ENCODE peak calls at places on chromosomes 16 and 17, in six cellular contexts. T is mammary epithelial cell, M is fibroblast of lung, U is neuronal stem cell, D is GM23338, K is A549. Q is an unnamed sample.

GRCh38 chr16:83200005-83200779 is 573.4 kb downstream of the CDH13 start:
- DNase-seq in U (no peak), M (peak; percentile 29), K (no peak), D (peak; percentile 17), T (peak; percentile 90), Q (peak; percentile 20)

GRCh38 chr16:6190756-6191155 is 1093.2 kb upstream of the EEF2KMT start:
- DNase-seq in K (no peak), U (no peak), M (no peak), D (no peak), T (no peak), Q (no peak)

GRCh38 chr16:23324727-23325126 is 22.6 kb downstream of the SCNN1B start:
- DNase-seq in D (no peak), K (no peak), M (no peak), T (no peak), U (no peak), Q (no peak)

GRCh38 chr17:72710185-72710584 is 382.3 kb downstream of the SLC39A11 start:
- DNase-seq in T (peak; percentile 90), U (no peak), D (no peak), M (no peak), K (no peak), Q (no peak)

GRCh38 chr17:57484826-57485565 is 228.7 kb downstream of the MSI2 start:
- DNase-seq in D (no peak), K (no peak), T (no peak), M (no peak), U (no peak), Q (no peak)

GRCh38 chr17:20852541-20853370 is 190.1 kb downstream of the USP22 start:
- DNase-seq in M (peak; percentile 19), T (peak; percentile 38), D (peak; percentile 67), U (peak; percentile 46), K (no peak), Q (peak; percentile 20)

GRCh38 chr17:7045492-7046126 is 1.7 kb upstream of the SLC16A11 start:
- DNase-seq in U (peak; percentile 71), M (peak; percentile 71), T (peak; percentile 64), K (peak; percentile 76), D (peak; percentile 76), Q (peak; percentile 55)

GRCh38 chr16:3825103-3825502 is 55.4 kb downstream of the CREBBP start:
- DNase-seq in U (no peak), T (peak; percentile 35), M (peak; percentile 79), D (no peak), K (no peak), Q (peak; percentile 77)

GRCh38 chr16:88581033-88581432 is 10.8 kb downstream of the ZC3H18 start:
- DNase-seq in T (no peak), M (no peak), K (no peak), U (no peak), D (no peak), Q (no peak)

GRCh38 chr17:60527701-60528100 is 1.7 kb upstream of the APPBP2 start:
- DNase-seq in K (no peak), T (no peak), U (no peak), M (no peak), D (no peak), Q (no peak)

GRCh38 chr16:16158741-16159374 is 64.4 kb downstream of the ABCC6 start:
- DNase-seq in K (no peak), U (no peak), M (peak; percentile 15), D (no peak), T (peak; percentile 20), Q (no peak)

GRCh38 chr17:28763137-28763799 is 19.5 kb downstream of the TRAF4 start:
- DNase-seq in T (no peak), U (no peak), M (no peak), D (no peak), K (no peak), Q (no peak)

GRCh38 chr17:64326420-64327054 is 63.5 kb upstream of the TEX2 start:
- DNase-seq in D (no peak), K (no peak), M (peak; percentile 55), T (peak; percentile 77), U (no peak), Q (peak; percentile 53)

GRCh38 chr16:56332464-56333079 is 92.8 kb downstream of the AMFR start:
- DNase-seq in M (peak; percentile 38), U (no peak), T (peak; percentile 54), K (peak; percentile 79), D (peak; percentile 66), Q (peak; percentile 18)

GRCh38 chr16:84532299-84532724 is 27.9 kb upstream of the MEAK7 start:
- DNase-seq in K (peak; percentile 62), U (peak; percentile 85), D (peak; percentile 90), M (peak; percentile 99), T (peak; percentile 88), Q (peak; percentile 98)

GRCh38 chr16:17194190-17194780 is 276.5 kb downstream of the XYLT1 start:
- DNase-seq in K (no peak), T (no peak), D (peak; percentile 88), M (peak; percentile 38), U (peak; percentile 41), Q (peak; percentile 22)

GRCh38 chr17:2701996-2702741 is 9.4 kb downstream of the CLUH start:
- DNase-seq in U (no peak), D (peak; percentile 50), K (no peak), M (no peak), T (no peak), Q (no peak)

GRCh38 chr17:14301279-14301760 is 439 bp downstream of the HS3ST3B1 start:
- DNase-seq in D (peak; percentile 53), M (peak; percentile 42), T (no peak), U (no peak), K (peak; percentile 25), Q (no peak)

GRCh38 chr17:57578608-57578990 is 166.5 kb downstream of the CCDC182 start:
- DNase-seq in K (no peak), M (peak; percentile 62), D (no peak), T (no peak), U (no peak), Q (peak; percentile 51)

GRCh38 chr16:12546918-12547607 is 256.6 kb downstream of the CPPED1 start:
- DNase-seq in D (no peak), K (no peak), M (no peak), T (no peak), U (no peak), Q (no peak)

GRCh38 chr17:30203471-30203981 is 32.0 kb downstream of the SLC6A4 start:
- DNase-seq in U (no peak), K (no peak), T (no peak), M (no peak), D (peak; percentile 68), Q (no peak)

GRCh38 chr16:73068546-73069401 is 20.8 kb upstream of the ZFHX3 start:
- DNase-seq in M (peak; percentile 98), D (no peak), T (peak; percentile 85), K (no peak), U (no peak), Q (peak; percentile 98)

GRCh38 chr16:31134625-31135534 is 647 bp downstream of the PRSS8 start:
- DNase-seq in T (peak; percentile 63), K (no peak), D (peak; percentile 89), M (no peak), U (no peak), Q (no peak)

GRCh38 chr17:17843096-17843495 is 6.3 kb upstream of the SREBF1 start:
- DNase-seq in U (no peak), M (no peak), D (no peak), K (no peak), T (no peak), Q (no peak)

GRCh38 chr17:8150194-8151119 is 1.7 kb downstream of the PER1 start:
- DNase-seq in T (no peak), U (no peak), K (no peak), D (peak; percentile 26), M (no peak), Q (no peak)

GRCh38 chr17:48996696-48997102 is 486 bp upstream of the IGF2BP1 start:
- DNase-seq in D (no peak), U (no peak), K (no peak), M (no peak), T (no peak), Q (no peak)

GRCh38 chr17:35167666-35168065 is 20.0 kb downstream of the UNC45B start:
- DNase-seq in K (no peak), U (no peak), D (no peak), T (peak; percentile 56), M (no peak), Q (no peak)

GRCh38 chr17:36837616-36838272 is 99.5 kb upstream of the LHX1 start:
- DNase-seq in D (peak; percentile 78), M (no peak), T (no peak), U (no peak), K (no peak), Q (no peak)

GRCh38 chr17:49879505-49879904 is 31.6 kb upstream of the TAC4 start:
- DNase-seq in K (no peak), U (no peak), T (no peak), D (no peak), M (no peak), Q (no peak)

GRCh38 chr17:45306094-45306493 is 10.7 kb downstream of the MAP3K14 start:
- DNase-seq in K (no peak), M (no peak), D (no peak), T (no peak), U (no peak), Q (no peak)
- H3K4me2 ChIP-seq in K (peak overlapping the region; percentile 72), M (no peak overlapping the region), D (no peak overlapping the region), T (no peak overlapping the region), U (no peak overlapping the region), Q (peak overlapping the region; percentile 24)

GRCh38 chr17:41178843-41179616 is 1.0 kb upstream of the KRTAP4-2 start:
- DNase-seq in D (no peak), U (no peak), K (no peak), T (peak; percentile 15), M (peak; percentile 3), Q (no peak)

GRCh38 chr17:41171881-41172280 is 3.9 kb upstream of the KRTAP4-3 start:
- DNase-seq in U (no peak), K (no peak), D (no peak), M (peak; percentile 4), T (peak; percentile 11), Q (peak; percentile 8)

GRCh38 chr17:41176744-41177387 is 1.2 kb downstream of the KRTAP4-2 start:
- DNase-seq in T (no peak), M (no peak), D (no peak), U (no peak), K (no peak), Q (no peak)

GRCh38 chr17:41178341-41178740 is 320 bp upstream of the KRTAP4-2 start:
- DNase-seq in U (no peak), D (no peak), T (peak; percentile 70), K (no peak), M (peak; percentile 44), Q (peak; percentile 27)

GRCh38 chr17:41177727-41178271 is at the start of gene KRTAP4-2:
- DNase-seq in D (no peak), K (no peak), M (no peak), T (no peak), U (no peak), Q (no peak)
- H3K4me2 ChIP-seq in D (no peak within 1 kb of the TSS), K (no peak within 1 kb of the TSS), M (no peak within 1 kb of the TSS), T (no peak within 1 kb of the TSS), U (no peak within 1 kb of the TSS), Q (no peak within 1 kb of the TSS)

GRCh38 chr16:20774703-20775362 is 11.0 kb downstream of the ACSM3 start:
- DNase-seq in M (peak; percentile 42), D (peak; percentile 92), K (peak; percentile 64), T (peak; percentile 68), U (peak; percentile 44), Q (peak; percentile 25)
- H3K4me2 ChIP-seq in M (no peak overlapping the region), D (no peak overlapping the region), K (no peak overlapping the region), T (no peak overlapping the region), U (no peak overlapping the region), Q (no peak overlapping the region)

DNA sequence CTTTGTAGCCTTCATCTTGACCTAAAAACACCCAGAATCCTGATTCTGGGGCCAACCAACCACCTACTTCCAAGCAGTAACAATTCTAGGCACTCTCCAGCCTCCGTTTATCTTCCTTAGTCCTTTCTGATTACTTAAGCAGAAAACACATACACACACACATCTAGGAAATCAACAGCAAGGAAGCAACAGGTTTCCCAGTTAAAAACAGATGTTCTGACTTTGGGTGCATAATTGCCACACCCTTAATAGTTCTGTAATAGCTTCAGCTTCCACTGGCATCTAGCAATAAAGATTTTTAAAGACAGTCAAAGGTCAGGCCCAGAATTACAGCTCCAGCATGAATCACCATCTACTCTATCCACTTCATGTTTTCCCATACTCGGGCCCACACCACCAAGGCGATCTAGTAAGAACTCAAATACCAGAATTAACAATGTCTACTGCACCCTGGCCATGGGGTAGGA is 2.6 kb downstream of the ARHGAP17 start:
- DNase-seq in M (peak; percentile 81), K (no peak), T (peak; percentile 57), U (no peak), D (no peak), Q (peak; percentile 78)
- H3K4me2 ChIP-seq in M (peak overlapping the region; percentile 94), K (peak overlapping the region; percentile 94), T (no peak overlapping the region), U (no peak overlapping the region), D (peak overlapping the region; percentile 26), Q (peak overlapping the region; percentile 93)